ENCODE peak calls at places on chromosomes 11 and 22, in five cellular contexts. H is MCF 10A, M is esophagus muscularis mucosa, U is mucosa of descending colon, Y is right lobe of liver. I is an unnamed sample.

GRCh38 chr11:132941024-132941646 is 591.2 kb downstream of the OPCML start:
- DNase-seq in M (peak; percentile 82), Y (no peak), H (peak; percentile 20), U (no peak), I (no peak)

GRCh38 chr11:24421766-24422165 is 75.1 kb upstream of the LUZP2 start:
- DNase-seq in Y (no peak), U (no peak), M (no peak), H (no peak), I (no peak)

GRCh38 chr11:10379871-10380568 is 75.0 kb upstream of the AMPD3 start:
- DNase-seq in Y (no peak), U (no peak), H (no peak), M (peak; percentile 64), I (no peak)

GRCh38 chr11:10029386-10030121 is 264.5 kb downstream of the SBF2 start:
- DNase-seq in H (no peak), U (no peak), Y (no peak), M (no peak), I (no peak)

GRCh38 chr11:74739546-74740270 is 8.5 kb upstream of the CHRDL2 start:
- DNase-seq in Y (peak; percentile 64), H (peak; percentile 79), U (no peak), M (no peak), I (peak; percentile 57)

GRCh38 chr11:112298535-112298934 is 37.9 kb upstream of the PLET1 start:
- DNase-seq in M (no peak), Y (peak; percentile 83), H (peak; percentile 45), U (no peak), I (peak; percentile 55)

GRCh38 chr11:123239371-123240150 is 44.5 kb upstream of the CLMP start:
- DNase-seq in Y (no peak), H (no peak), M (no peak), U (no peak), I (no peak)

GRCh38 chr11:14411818-14412217 is 52.8 kb upstream of the RRAS2 start:
- DNase-seq in U (no peak), Y (no peak), H (peak; percentile 96), M (no peak), I (no peak)

GRCh38 chr22:39894554-39895092 is 1.1 kb upstream of the ENTHD1 start:
- DNase-seq in M (no peak), U (no peak), H (no peak), Y (no peak), I (no peak)

GRCh38 chr11:17423533-17424310 is 35.3 kb upstream of the KCNJ11 start:
- DNase-seq in M (no peak), U (peak; percentile 75), H (peak; percentile 19), Y (no peak), I (peak; percentile 62)

GRCh38 chr22:29380032-29380781 is 8.2 kb downstream of the AP1B1 start:
- DNase-seq in H (peak; percentile 67), Y (no peak), U (no peak), M (no peak), I (no peak)

GRCh38 chr11:79173615-79174014 is 267.2 kb downstream of the TENM4 start:
- DNase-seq in H (peak; percentile 45), M (no peak), Y (no peak), U (no peak), I (no peak)

GRCh38 chr11:117676501-117676900 is 120.5 kb downstream of the DSCAML1 start:
- DNase-seq in Y (no peak), U (no peak), H (no peak), M (no peak), I (no peak)

GRCh38 chr11:2523821-2524391 is 79.1 kb downstream of the KCNQ1 start:
- DNase-seq in Y (no peak), H (no peak), U (peak; percentile 43), M (peak; percentile 68), I (peak; percentile 22)

GRCh38 chr11:110982214-110982613 is 263.3 kb upstream of the POU2AF2 start:
- DNase-seq in H (no peak), U (no peak), Y (no peak), M (no peak), I (no peak)

GRCh38 chr11:2703487-2704141 is 3.8 kb upstream of the KCNQ1OT1 start:
- DNase-seq in M (no peak), U (peak; percentile 29), H (no peak), Y (peak; percentile 49), I (no peak)

GRCh38 chr11:19906126-19906525 is 193.5 kb downstream of the NAV2 start:
- DNase-seq in M (no peak), Y (no peak), U (no peak), H (no peak), I (no peak)

GRCh38 chr11:118857385-118857784 is 26.3 kb upstream of the CXCR5 start:
- DNase-seq in Y (no peak), M (no peak), U (no peak), H (no peak), I (no peak)

GRCh38 chr22:24516301-24516737 is 21.2 kb downstream of the UPB1 start:
- DNase-seq in M (no peak), H (peak; percentile 56), Y (peak; percentile 47), U (no peak), I (no peak)

GRCh38 chr22:20164863-20165262 is 14.0 kb upstream of the CCDC188 start:
- DNase-seq in H (no peak), Y (no peak), U (no peak), M (no peak), I (no peak)

GRCh38 chr11:70540196-70540595 is 141.9 kb downstream of the CTTN start:
- DNase-seq in U (peak; percentile 22), Y (peak; percentile 42), H (no peak), M (no peak), I (no peak)

GRCh38 chr11:62611705-62612365 is 740 bp downstream of the EML3 start:
- DNase-seq in Y (no peak), M (no peak), U (peak; percentile 69), H (peak; percentile 56), I (peak; percentile 57)

GRCh38 chr11:1523077-1523476 is 36.5 kb upstream of the MOB2 start:
- DNase-seq in U (no peak), H (no peak), Y (no peak), M (no peak), I (no peak)

GRCh38 chr11:9973921-9974320 is 310.0 kb downstream of the SWAP70 start:
- DNase-seq in U (no peak), Y (no peak), H (no peak), M (no peak), I (no peak)

GRCh38 chr11:124662111-124662510 is 11.4 kb downstream of the SIAE start:
- DNase-seq in Y (no peak), H (no peak), M (no peak), U (no peak), I (no peak)

GRCh38 chr11:82908311-82908710 is 6.8 kb downstream of the DDIAS start:
- DNase-seq in M (no peak), H (no peak), U (no peak), Y (no peak), I (no peak)

GRCh38 chr22:17707526-17707925 is 66.7 kb downstream of the BID start:
- DNase-seq in Y (no peak), M (no peak), H (no peak), U (no peak), I (no peak)

GRCh38 chr22:29695129-29695926 is 24.5 kb upstream of the CABP7 start:
- DNase-seq in U (no peak), H (no peak), Y (no peak), M (no peak), I (no peak)

GRCh38 chr11:18384157-18384641 is 10.2 kb upstream of the LDHA start:
- DNase-seq in U (no peak), H (peak; percentile 95), Y (peak; percentile 68), M (no peak), I (peak; percentile 63)

GRCh38 chr11:10455637-10456487 is 798 bp downstream of the AMPD3 start:
- DNase-seq in U (peak; percentile 83), M (peak; percentile 94), Y (no peak), H (peak; percentile 35), I (peak; percentile 70)

GRCh38 chr11:67522338-67522737 is 908 bp downstream of the CABP2 start:
- DNase-seq in H (no peak), M (no peak), Y (no peak), U (peak; percentile 45), I (no peak)

DNA sequence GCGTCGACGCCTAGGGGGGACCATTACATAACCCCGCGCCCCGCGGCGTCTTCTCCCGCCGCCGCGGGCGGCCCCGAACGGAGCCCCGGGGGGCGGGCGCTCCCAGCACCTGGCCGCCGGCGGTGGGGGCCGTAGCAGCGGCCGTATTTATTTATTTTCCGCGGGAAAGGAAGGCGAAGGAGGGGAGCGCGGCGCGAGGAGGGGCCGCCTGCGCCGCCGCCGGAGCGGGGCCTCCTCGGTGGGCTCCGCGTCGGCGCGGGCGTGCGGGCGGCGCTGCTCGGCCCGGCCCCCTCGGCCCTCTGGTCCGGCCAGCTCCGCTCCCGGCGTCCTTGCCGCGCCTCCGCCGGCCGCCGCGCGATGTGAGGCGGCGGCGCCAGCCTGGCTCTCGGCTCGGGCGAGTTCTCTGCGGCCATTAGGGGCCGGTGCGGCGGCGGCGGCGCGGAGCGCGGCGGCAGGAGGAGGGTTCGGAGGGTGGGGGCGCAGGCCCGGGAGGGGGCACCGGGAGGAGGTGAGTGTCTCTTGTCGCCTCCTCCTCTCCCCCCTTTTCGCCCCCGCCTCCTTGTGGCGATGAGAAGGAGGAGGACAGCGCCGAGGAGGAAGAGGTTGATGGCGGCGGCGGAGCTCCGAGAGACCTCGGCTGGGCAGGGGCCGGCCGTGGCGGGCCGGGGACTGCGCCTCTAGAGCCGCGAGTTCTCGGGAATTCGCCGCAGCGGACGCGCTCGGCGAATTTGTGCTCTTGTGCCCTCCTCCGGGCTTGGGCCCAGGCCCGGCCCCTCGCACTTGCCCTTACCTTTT is at the start of gene EP300:
- DNase-seq in U (peak; percentile 93), M (peak; percentile 96), H (peak; percentile 80), Y (peak; percentile 90), I (peak; percentile 72)
- TF ChIP-seq CTCF in U (no peak), M (peak; percentile 37), H (no peak), Y (no peak), I (peak; percentile 8)

DNA sequence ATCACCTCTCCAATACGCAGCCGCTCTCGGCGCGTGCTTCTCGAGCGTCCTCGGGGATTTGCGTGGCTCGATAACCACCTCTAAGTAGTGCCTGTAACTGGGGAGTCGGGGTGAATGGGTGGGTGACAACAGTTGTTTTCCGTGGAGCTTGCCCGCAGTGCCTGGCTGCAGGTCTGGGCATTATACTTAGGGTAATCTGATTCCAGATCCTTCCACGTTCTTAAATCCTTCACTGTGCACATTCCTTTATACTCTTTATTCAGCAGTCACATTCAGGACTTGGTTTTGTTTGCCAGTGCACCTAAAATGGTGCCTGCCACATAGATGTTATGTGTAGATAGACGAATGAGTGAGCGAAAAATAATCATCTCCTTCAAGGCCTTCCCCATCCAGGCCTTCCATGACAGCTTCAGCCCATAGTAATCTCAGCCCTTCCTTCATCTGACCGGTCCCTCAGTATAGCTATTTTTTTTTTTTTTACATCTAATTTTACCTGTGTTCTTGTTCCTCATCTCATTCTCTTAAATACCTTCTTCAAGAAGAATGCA is 602 bp downstream of the NAT10 start:
- DNase-seq in U (no peak), Y (no peak), H (no peak), M (no peak), I (no peak)
- TF ChIP-seq CTCF in U (no peak), Y (no peak), H (no peak), M (no peak), I (no peak)

GRCh38 chr22:46036558-46037408 is 59.8 kb upstream of the WNT7B start:
- DNase-seq in M (no peak), U (no peak), Y (no peak), H (peak; percentile 67), I (peak; percentile 58)
- TF ChIP-seq CTCF in M (no peak), U (no peak), Y (peak; percentile 33), H (peak; percentile 58), I (no peak)

GRCh38 chr11:44133335-44133946 is 38.0 kb downstream of the EXT2 start:
- DNase-seq in M (no peak), Y (no peak), U (no peak), H (peak; percentile 33), I (no peak)
- TF ChIP-seq CTCF in M (peak; percentile 46), Y (peak; percentile 62), U (peak; percentile 11), H (peak; percentile 41), I (peak; percentile 20)